ENCODE peak calls at places on chromosomes 6 and 20, in eight cellular contexts. One of them, this sample, is unnamed.
A peak's percentile ranks its signal among the peaks of the same experiment; 100 is the strongest.

GRCh38 chr20:14761903-14762302 is 424.5 kb upstream of the FLRT3 start:
- DNase-seq in fibroblast of the aortic adventitia: no peak
- DNase-seq in fibroblast of pulmonary artery: no peak
- DNase-seq in A549: no peak
- DNase-seq in cardiac fibroblast: no peak
- DNase-seq in NT2/D1: no peak
- DNase-seq in upper lobe of right lung: no peak
- DNase-seq in GM06990: no peak
- DNase-seq in this sample: no peak

GRCh38 chr20:3318226-3318884 is 79.4 kb upstream of the SLC4A11 start:
- DNase-seq in A549: no peak
- DNase-seq in fibroblast of pulmonary artery: no peak
- DNase-seq in upper lobe of right lung: no peak
- DNase-seq in NT2/D1: no peak
- DNase-seq in fibroblast of the aortic adventitia: no peak
- DNase-seq in cardiac fibroblast: no peak
- DNase-seq in GM06990: no peak
- DNase-seq in this sample: no peak

GRCh38 chr6:16757332-16757731 is 3.9 kb downstream of the ATXN1 start:
- DNase-seq in upper lobe of right lung: no peak
- DNase-seq in GM06990: no peak
- DNase-seq in cardiac fibroblast: peak; percentile 50
- DNase-seq in fibroblast of pulmonary artery: no peak
- DNase-seq in NT2/D1: no peak
- DNase-seq in fibroblast of the aortic adventitia: no peak
- DNase-seq in A549: no peak
- DNase-seq in this sample: peak; percentile 66

GRCh38 chr6:170091000-170091638 is 199.8 kb downstream of the DLL1 start:
- DNase-seq in GM06990: no peak
- DNase-seq in A549: no peak
- DNase-seq in NT2/D1: no peak
- DNase-seq in fibroblast of the aortic adventitia: no peak
- DNase-seq in upper lobe of right lung: no peak
- DNase-seq in fibroblast of pulmonary artery: no peak
- DNase-seq in cardiac fibroblast: no peak
- DNase-seq in this sample: no peak

GRCh38 chr20:62838511-62838910 is 21.7 kb downstream of the COL9A3 start:
- DNase-seq in NT2/D1: no peak
- DNase-seq in A549: no peak
- DNase-seq in GM06990: no peak
- DNase-seq in fibroblast of pulmonary artery: no peak
- DNase-seq in fibroblast of the aortic adventitia: no peak
- DNase-seq in upper lobe of right lung: no peak
- DNase-seq in cardiac fibroblast: no peak
- DNase-seq in this sample: no peak

GRCh38 chr20:35329435-35330139 is 37.4 kb upstream of the FAM83C start:
- DNase-seq in NT2/D1: peak; percentile 55
- DNase-seq in upper lobe of right lung: no peak
- DNase-seq in fibroblast of pulmonary artery: peak; percentile 44
- DNase-seq in A549: peak; percentile 72
- DNase-seq in fibroblast of the aortic adventitia: no peak
- DNase-seq in cardiac fibroblast: peak; percentile 60
- DNase-seq in GM06990: no peak
- DNase-seq in this sample: peak; percentile 69

GRCh38 chr6:133512410-133513016 is 271.4 kb downstream of the EYA4 start:
- DNase-seq in A549: peak; percentile 53
- DNase-seq in cardiac fibroblast: peak; percentile 73
- DNase-seq in fibroblast of pulmonary artery: peak; percentile 76
- DNase-seq in GM06990: peak; percentile 3
- DNase-seq in fibroblast of the aortic adventitia: peak; percentile 81
- DNase-seq in NT2/D1: peak; percentile 25
- DNase-seq in upper lobe of right lung: no peak
- DNase-seq in this sample: peak; percentile 64

GRCh38 chr6:138953451-138953850 is 34.6 kb downstream of the REPS1 start:
- DNase-seq in upper lobe of right lung: no peak
- DNase-seq in GM06990: no peak
- DNase-seq in fibroblast of the aortic adventitia: peak; percentile 18
- DNase-seq in cardiac fibroblast: peak; percentile 80
- DNase-seq in A549: no peak
- DNase-seq in fibroblast of pulmonary artery: no peak
- DNase-seq in NT2/D1: no peak
- DNase-seq in this sample: no peak

GRCh38 chr6:97068211-97068610 is 143.7 kb downstream of the KLHL32 start:
- DNase-seq in cardiac fibroblast: peak; percentile 65
- DNase-seq in fibroblast of the aortic adventitia: peak; percentile 72
- DNase-seq in upper lobe of right lung: no peak
- DNase-seq in fibroblast of pulmonary artery: peak; percentile 74
- DNase-seq in NT2/D1: no peak
- DNase-seq in GM06990: no peak
- DNase-seq in A549: peak; percentile 26
- DNase-seq in this sample: peak; percentile 27

GRCh38 chr6:20681243-20681684 is 147.0 kb downstream of the CDKAL1 start:
- DNase-seq in upper lobe of right lung: no peak
- DNase-seq in A549: no peak
- DNase-seq in NT2/D1: no peak
- DNase-seq in fibroblast of pulmonary artery: no peak
- DNase-seq in cardiac fibroblast: no peak
- DNase-seq in GM06990: no peak
- DNase-seq in fibroblast of the aortic adventitia: no peak
- DNase-seq in this sample: no peak

GRCh38 chr6:96015321-96015790 is 418 bp upstream of the FUT9 start:
- DNase-seq in upper lobe of right lung: no peak
- DNase-seq in cardiac fibroblast: no peak
- DNase-seq in fibroblast of the aortic adventitia: no peak
- DNase-seq in A549: no peak
- DNase-seq in fibroblast of pulmonary artery: no peak
- DNase-seq in NT2/D1: no peak
- DNase-seq in GM06990: no peak
- DNase-seq in this sample: peak; percentile 8

GRCh38 chr6:8991844-8992243 is 556.5 kb upstream of the SLC35B3 start:
- DNase-seq in NT2/D1: no peak
- DNase-seq in A549: no peak
- DNase-seq in upper lobe of right lung: no peak
- DNase-seq in GM06990: no peak
- DNase-seq in fibroblast of the aortic adventitia: no peak
- DNase-seq in fibroblast of pulmonary artery: no peak
- DNase-seq in cardiac fibroblast: no peak
- DNase-seq in this sample: no peak

GRCh38 chr6:113495521-113495920 is 361.6 kb upstream of the MARCKS start:
- DNase-seq in GM06990: no peak
- DNase-seq in fibroblast of pulmonary artery: peak; percentile 76
- DNase-seq in cardiac fibroblast: peak; percentile 88
- DNase-seq in A549: no peak
- DNase-seq in upper lobe of right lung: no peak
- DNase-seq in NT2/D1: no peak
- DNase-seq in fibroblast of the aortic adventitia: peak; percentile 69
- DNase-seq in this sample: no peak

GRCh38 chr20:4406627-4407026 is 315.1 kb upstream of the PRND start:
- DNase-seq in cardiac fibroblast: peak; percentile 51
- DNase-seq in fibroblast of pulmonary artery: peak; percentile 62
- DNase-seq in upper lobe of right lung: no peak
- DNase-seq in GM06990: no peak
- DNase-seq in fibroblast of the aortic adventitia: peak; percentile 48
- DNase-seq in A549: no peak
- DNase-seq in NT2/D1: no peak
- DNase-seq in this sample: no peak

GRCh38 chr6:45724511-45724910 is 291.1 kb downstream of the CLIC5 start:
- DNase-seq in fibroblast of the aortic adventitia: peak; percentile 78
- DNase-seq in NT2/D1: no peak
- DNase-seq in fibroblast of pulmonary artery: peak; percentile 86
- DNase-seq in A549: no peak
- DNase-seq in GM06990: no peak
- DNase-seq in cardiac fibroblast: peak; percentile 86
- DNase-seq in upper lobe of right lung: no peak
- DNase-seq in this sample: no peak

GRCh38 chr20:38325905-38326304 is 20.4 kb upstream of the LBP start:
- DNase-seq in NT2/D1: no peak
- DNase-seq in fibroblast of pulmonary artery: no peak
- DNase-seq in fibroblast of the aortic adventitia: no peak
- DNase-seq in A549: no peak
- DNase-seq in upper lobe of right lung: no peak
- DNase-seq in GM06990: no peak
- DNase-seq in cardiac fibroblast: no peak
- DNase-seq in this sample: no peak

GRCh38 chr20:1965520-1966278 is 28.2 kb downstream of the PDYN start:
- DNase-seq in cardiac fibroblast: peak; percentile 72
- DNase-seq in A549: peak; percentile 80
- DNase-seq in fibroblast of the aortic adventitia: peak; percentile 64
- DNase-seq in fibroblast of pulmonary artery: peak; percentile 69
- DNase-seq in upper lobe of right lung: peak; percentile 86
- DNase-seq in NT2/D1: peak; percentile 77
- DNase-seq in GM06990: peak; percentile 75
- DNase-seq in this sample: peak; percentile 58
- H3K4me3 ChIP-seq in cardiac fibroblast: no peak overlapping the region
- H3K4me3 ChIP-seq in A549: no peak overlapping the region
- H3K4me3 ChIP-seq in fibroblast of the aortic adventitia: no peak overlapping the region
- H3K4me3 ChIP-seq in fibroblast of pulmonary artery: peak overlapping the region; percentile 25
- H3K4me3 ChIP-seq in upper lobe of right lung: peak overlapping the region; percentile 17
- H3K4me3 ChIP-seq in NT2/D1: no peak overlapping the region
- H3K4me3 ChIP-seq in GM06990: no peak overlapping the region
- H3K4me3 ChIP-seq in this sample: no peak overlapping the region

GRCh38 chr6:3356056-3356823 is 97.5 kb downstream of the PSMG4 start:
- DNase-seq in upper lobe of right lung: peak; percentile 75
- DNase-seq in fibroblast of pulmonary artery: peak; percentile 49
- DNase-seq in NT2/D1: no peak
- DNase-seq in A549: peak; percentile 82
- DNase-seq in cardiac fibroblast: peak; percentile 54
- DNase-seq in fibroblast of the aortic adventitia: peak; percentile 82
- DNase-seq in GM06990: peak; percentile 84
- DNase-seq in this sample: peak; percentile 74
- H3K4me3 ChIP-seq in upper lobe of right lung: peak overlapping the region; percentile 41
- H3K4me3 ChIP-seq in fibroblast of pulmonary artery: peak overlapping the region; percentile 39
- H3K4me3 ChIP-seq in NT2/D1: peak overlapping the region; percentile 15
- H3K4me3 ChIP-seq in A549: peak overlapping the region; percentile 39
- H3K4me3 ChIP-seq in cardiac fibroblast: peak overlapping the region; percentile 9
- H3K4me3 ChIP-seq in fibroblast of the aortic adventitia: peak overlapping the region; percentile 54
- H3K4me3 ChIP-seq in GM06990: peak overlapping the region; percentile 55
- H3K4me3 ChIP-seq in this sample: peak overlapping the region; percentile 11

DNA sequence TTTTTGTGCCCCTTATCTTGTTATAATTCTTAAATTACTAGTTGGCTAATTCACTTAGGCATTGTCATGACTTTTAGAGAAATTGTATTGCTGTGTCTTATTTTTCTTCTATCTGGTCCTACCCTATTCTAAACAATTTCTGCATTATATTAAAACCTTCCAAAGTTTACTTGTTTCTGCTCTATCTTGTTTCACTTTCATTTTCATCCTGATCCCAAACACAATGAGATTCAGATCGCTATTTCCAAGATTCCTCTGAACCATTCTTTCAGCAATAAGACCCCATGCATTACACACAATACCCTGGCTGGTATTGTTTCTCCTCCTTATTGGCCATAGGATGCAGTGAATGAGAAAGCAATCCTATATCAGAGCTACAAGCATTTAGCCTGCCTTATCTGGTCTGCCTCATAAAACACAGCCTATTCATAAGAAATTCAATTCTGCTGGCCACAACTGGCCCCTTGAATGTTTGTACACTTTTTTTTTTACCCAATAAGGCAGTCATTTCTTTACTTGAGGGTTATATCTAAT is 69.9 kb upstream of the POU3F2 start:
- DNase-seq in upper lobe of right lung: no peak
- DNase-seq in GM06990: no peak
- DNase-seq in cardiac fibroblast: peak; percentile 3
- DNase-seq in A549: no peak
- DNase-seq in NT2/D1: no peak
- DNase-seq in fibroblast of pulmonary artery: peak; percentile 0
- DNase-seq in fibroblast of the aortic adventitia: peak; percentile 4
- DNase-seq in this sample: no peak
- H3K4me3 ChIP-seq in upper lobe of right lung: peak overlapping the region; percentile 27
- H3K4me3 ChIP-seq in GM06990: no peak overlapping the region
- H3K4me3 ChIP-seq in cardiac fibroblast: no peak overlapping the region
- H3K4me3 ChIP-seq in A549: no peak overlapping the region
- H3K4me3 ChIP-seq in NT2/D1: no peak overlapping the region
- H3K4me3 ChIP-seq in fibroblast of pulmonary artery: peak overlapping the region; percentile 45
- H3K4me3 ChIP-seq in fibroblast of the aortic adventitia: peak overlapping the region; percentile 47
- H3K4me3 ChIP-seq in this sample: no peak overlapping the region

GRCh38 chr6:159483259-159483658 is 209.8 kb downstream of the SOD2 start:
- DNase-seq in upper lobe of right lung: no peak
- DNase-seq in A549: no peak
- DNase-seq in fibroblast of pulmonary artery: no peak
- DNase-seq in NT2/D1: no peak
- DNase-seq in cardiac fibroblast: no peak
- DNase-seq in GM06990: no peak
- DNase-seq in fibroblast of the aortic adventitia: no peak
- DNase-seq in this sample: no peak
- H3K4me3 ChIP-seq in upper lobe of right lung: no peak overlapping the region
- H3K4me3 ChIP-seq in A549: no peak overlapping the region
- H3K4me3 ChIP-seq in fibroblast of pulmonary artery: no peak overlapping the region
- H3K4me3 ChIP-seq in NT2/D1: no peak overlapping the region
- H3K4me3 ChIP-seq in cardiac fibroblast: no peak overlapping the region
- H3K4me3 ChIP-seq in GM06990: no peak overlapping the region
- H3K4me3 ChIP-seq in fibroblast of the aortic adventitia: no peak overlapping the region
- H3K4me3 ChIP-seq in this sample: no peak overlapping the region

DNA sequence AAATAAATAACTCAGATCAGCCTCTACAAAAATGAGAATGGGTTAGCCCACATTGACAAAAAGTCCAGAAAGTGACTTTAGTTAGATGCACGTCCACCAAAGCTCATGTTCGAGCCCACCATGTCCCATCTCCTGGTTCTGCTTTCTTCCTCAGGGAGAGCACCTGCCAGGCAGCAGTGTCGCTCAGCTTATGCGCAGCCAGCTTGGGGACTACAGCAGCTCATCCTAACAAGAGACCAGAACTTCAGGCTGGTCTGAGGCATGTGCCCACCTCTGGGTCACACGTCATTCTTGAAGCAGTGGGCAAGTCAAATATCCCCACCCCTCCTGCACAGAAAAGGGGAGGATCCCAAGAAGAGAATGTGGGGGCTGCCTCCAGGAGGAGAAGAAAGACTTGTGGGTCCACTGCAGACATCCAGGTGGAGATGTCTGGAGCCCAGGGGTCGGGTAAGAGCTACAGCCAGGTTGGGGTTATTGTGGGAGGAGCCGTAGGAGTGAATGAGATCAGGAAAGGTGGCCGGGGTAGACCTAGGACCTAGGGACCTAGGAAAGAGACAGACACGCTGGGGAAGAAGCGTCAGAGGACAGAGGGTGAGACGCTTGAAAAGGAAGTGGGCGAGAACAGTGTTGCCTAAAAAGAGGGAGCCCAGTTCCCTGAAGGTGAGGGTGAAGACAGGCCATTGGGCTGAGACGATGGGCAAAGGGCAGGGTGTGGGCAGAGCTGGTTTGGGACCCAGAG is 52.5 kb downstream of the SSR1 start:
- DNase-seq in fibroblast of pulmonary artery: no peak
- DNase-seq in NT2/D1: no peak
- DNase-seq in A549: no peak
- DNase-seq in GM06990: no peak
- DNase-seq in cardiac fibroblast: no peak
- DNase-seq in fibroblast of the aortic adventitia: no peak
- DNase-seq in upper lobe of right lung: no peak
- DNase-seq in this sample: no peak
- H3K4me3 ChIP-seq in fibroblast of pulmonary artery: peak overlapping the region; percentile 77
- H3K4me3 ChIP-seq in NT2/D1: peak overlapping the region; percentile 67
- H3K4me3 ChIP-seq in A549: peak overlapping the region; percentile 56
- H3K4me3 ChIP-seq in GM06990: peak overlapping the region; percentile 60
- H3K4me3 ChIP-seq in cardiac fibroblast: peak overlapping the region; percentile 75
- H3K4me3 ChIP-seq in fibroblast of the aortic adventitia: peak overlapping the region; percentile 86
- H3K4me3 ChIP-seq in upper lobe of right lung: peak overlapping the region; percentile 69
- H3K4me3 ChIP-seq in this sample: peak overlapping the region; percentile 47

This sample was measured in HAP-1.